ENCODE peak calls at places on chromosomes 3 and 15, in four cellular contexts. H is neuronal stem cell, Y is H1, C is mesendoderm. B is an unnamed sample.

GRCh38 chr3:46854543-46854942 is 8.7 kb downstream of the MYL3 start:
- DNase-seq in H (no peak), C (no peak), Y (no peak), B (no peak)

GRCh38 chr15:72057548-72058091 is 60.3 kb downstream of the MYO9A start:
- DNase-seq in Y (no peak), C (no peak), H (peak), B (no peak)

GRCh38 chr3:72234394-72234793 is 449.4 kb upstream of the PROK2 start:
- DNase-seq in Y (no peak), C (no peak), H (no peak), B (peak)

GRCh38 chr3:158742861-158743260 is 10.6 kb upstream of the RARRES1 start:
- DNase-seq in H (no peak), C (no peak), Y (no peak), B (no peak)

GRCh38 chr3:124832782-124833709 is 54.1 kb downstream of the ITGB5 start:
- DNase-seq in Y (no peak), H (no peak), C (no peak), B (peak)

GRCh38 chr3:69700949-69701348 is 38.3 kb upstream of the MITF start:
- DNase-seq in H (no peak), C (no peak), Y (no peak), B (no peak)

GRCh38 chr3:123686254-123686653 is 101.4 kb upstream of the HACD2 start:
- DNase-seq in C (no peak), Y (no peak), H (peak), B (no peak)

GRCh38 chr3:50010959-50011358 is 71.0 kb downstream of the RBM6 start:
- DNase-seq in H (no peak), C (peak), Y (no peak), B (peak)

GRCh38 chr3:66236281-66236680 is 15.5 kb downstream of the SLC25A26 start:
- DNase-seq in C (peak), H (no peak), Y (no peak), B (no peak)

GRCh38 chr15:74676801-74677200 is 19.0 kb downstream of the EDC3 start:
- DNase-seq in Y (no peak), H (no peak), C (no peak), B (peak)

GRCh38 chr3:50418845-50419244 is 59.5 kb upstream of the TMEM115 start:
- DNase-seq in C (peak), Y (no peak), H (no peak), B (no peak)

GRCh38 chr3:37307321-37307720 is 132.9 kb upstream of the LRRFIP2 start:
- DNase-seq in Y (no peak), C (no peak), H (no peak), B (no peak)

GRCh38 chr15:67300266-67300914 is 45.8 kb downstream of the IQCH start:
- DNase-seq in Y (no peak), H (no peak), C (no peak), B (no peak)

GRCh38 chr3:176430244-176430893 is 766.9 kb downstream of the TBL1XR1 start:
- DNase-seq in H (peak), Y (no peak), C (peak), B (no peak)

GRCh38 chr3:9385209-9385936 is 12.0 kb upstream of the SETD5 start:
- DNase-seq in Y (no peak), H (no peak), C (no peak), B (peak)

GRCh38 chr3:56799251-56799882 is 2.4 kb downstream of the ARHGEF3 start:
- DNase-seq in C (peak), Y (no peak), H (peak), B (peak)

GRCh38 chr3:9715127-9715526 is 11.5 kb downstream of the CPNE9 start:
- DNase-seq in H (no peak), C (peak), Y (no peak), B (no peak)

GRCh38 chr3:105772635-105773034 is 96.2 kb downstream of the CBLB start:
- DNase-seq in H (no peak), Y (no peak), C (no peak), B (no peak)

GRCh38 chr3:133038731-133039398 is 674 bp downstream of the TMEM108 start:
- DNase-seq in H (peak), Y (no peak), C (peak), B (peak)

GRCh38 chr3:12590096-12590495 is 33.2 kb downstream of the MKRN2 start:
- DNase-seq in H (no peak), Y (no peak), C (no peak), B (no peak)

GRCh38 chr3:172869356-172869755 is 118.8 kb downstream of the ECT2 start:
- DNase-seq in C (no peak), Y (no peak), H (no peak), B (no peak)

GRCh38 chr3:132164469-132165092 is 129.8 kb upstream of the CPNE4 start:
- DNase-seq in Y (no peak), H (no peak), C (no peak), B (peak)

GRCh38 chr15:39205506-39206371 is 375.1 kb upstream of the THBS1 start:
- DNase-seq in C (no peak), H (no peak), Y (no peak), B (no peak)

GRCh38 chr15:42140383-42141070 is 15.9 kb downstream of the PLA2G4F start:
- DNase-seq in H (no peak), C (peak), Y (no peak), B (no peak)

GRCh38 chr3:123161167-123161566 is 40.6 kb upstream of the SEC22A start:
- DNase-seq in H (no peak), Y (no peak), C (peak), B (no peak)

GRCh38 chr15:86106306-86106705 is 26.6 kb downstream of the AGBL1 start:
- DNase-seq in C (no peak), Y (no peak), H (no peak), B (peak)

GRCh38 chr3:133882986-133883586 is 12.6 kb downstream of the RAB6B start:
- DNase-seq in H (no peak), Y (no peak), C (no peak), B (no peak)

GRCh38 chr15:96053039-96054021 is 277.2 kb upstream of the NR2F2 start:
- DNase-seq in H (peak), Y (no peak), C (peak), B (peak)

GRCh38 chr3:184003187-184003967 is 14.3 kb downstream of the ABCC5 start:
- DNase-seq in H (no peak), C (peak), Y (no peak), B (peak)

GRCh38 chr3:69353492-69353891 is 32.4 kb downstream of the FRMD4B start:
- DNase-seq in C (no peak), Y (no peak), H (no peak), B (peak)

GRCh38 chr3:40290396-40290795 is 19.1 kb upstream of the EIF1B start:
- DNase-seq in Y (no peak), H (no peak), C (no peak), B (no peak)

GRCh38 chr3:174325834-174326705 is 533.1 kb upstream of the NAALADL2 start:
- DNase-seq in H (no peak), C (no peak), Y (no peak), B (no peak)

GRCh38 chr3:140018556-140018955 is 83.6 kb downstream of the CLSTN2 start:
- DNase-seq in H (no peak), C (peak), Y (no peak), B (no peak)

GRCh38 chr3:39189648-39190269 is 2.6 kb downstream of the XIRP1 start:
- DNase-seq in C (peak), H (peak), Y (no peak), B (peak)

GRCh38 chr3:63295356-63295755 is 17.2 kb downstream of the SYNPR start:
- DNase-seq in C (peak), Y (no peak), H (no peak), B (peak)

GRCh38 chr3:63296249-63296648 is 18.1 kb downstream of the SYNPR start:
- DNase-seq in C (no peak), H (no peak), Y (no peak), B (no peak)

GRCh38 chr3:63295806-63296205 is 17.7 kb downstream of the SYNPR start:
- DNase-seq in Y (no peak), C (peak), H (no peak), B (peak)

GRCh38 chr3:63290686-63291085 is 12.6 kb downstream of the SYNPR start:
- DNase-seq in H (no peak), Y (no peak), C (no peak), B (no peak)

DNA sequence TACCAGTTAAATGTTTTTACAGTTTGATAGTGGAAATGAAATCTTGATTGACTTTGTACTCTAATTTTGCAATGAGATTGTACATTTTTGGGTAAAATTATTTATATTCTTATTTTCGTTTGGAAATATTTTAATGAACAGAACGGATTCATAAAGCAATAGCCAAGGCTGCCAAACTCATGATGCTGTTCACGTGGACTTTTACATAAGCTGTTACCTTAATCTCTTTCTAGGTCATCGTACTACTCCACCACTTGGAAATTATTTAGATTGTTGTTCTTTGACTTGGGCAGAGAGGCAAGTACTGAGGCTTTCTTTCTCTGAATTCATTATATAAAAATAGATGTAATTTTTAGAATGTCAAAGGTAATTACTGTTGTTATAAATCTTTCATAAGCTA is 16.2 kb downstream of the SYNPR start:
- DNase-seq in H (no peak), C (no peak), Y (no peak), B (no peak)
- H3K23ac ChIP-seq in H (no peak), C (no peak), Y (no peak), B (no peak)

GRCh38 chr15:98616397-98616796 is 31.9 kb upstream of the IGF1R start:
- DNase-seq in C (no peak), Y (no peak), H (no peak), B (no peak)

GRCh38 chr15:98620020-98620419 is 28.3 kb upstream of the IGF1R start:
- DNase-seq in Y (no peak), H (no peak), C (no peak), B (no peak)

GRCh38 chr15:98625614-98626013 is 22.7 kb upstream of the IGF1R start:
- DNase-seq in C (no peak), Y (no peak), H (no peak), B (peak)

GRCh38 chr15:98626153-98626552 is 22.2 kb upstream of the IGF1R start:
- DNase-seq in C (peak), Y (no peak), H (no peak), B (no peak)

GRCh38 chr15:98621021-98621420 is 27.3 kb upstream of the IGF1R start:
- DNase-seq in Y (no peak), C (no peak), H (no peak), B (no peak)
- H3K23ac ChIP-seq in Y (no peak), C (no peak), H (no peak), B (no peak)

DNA sequence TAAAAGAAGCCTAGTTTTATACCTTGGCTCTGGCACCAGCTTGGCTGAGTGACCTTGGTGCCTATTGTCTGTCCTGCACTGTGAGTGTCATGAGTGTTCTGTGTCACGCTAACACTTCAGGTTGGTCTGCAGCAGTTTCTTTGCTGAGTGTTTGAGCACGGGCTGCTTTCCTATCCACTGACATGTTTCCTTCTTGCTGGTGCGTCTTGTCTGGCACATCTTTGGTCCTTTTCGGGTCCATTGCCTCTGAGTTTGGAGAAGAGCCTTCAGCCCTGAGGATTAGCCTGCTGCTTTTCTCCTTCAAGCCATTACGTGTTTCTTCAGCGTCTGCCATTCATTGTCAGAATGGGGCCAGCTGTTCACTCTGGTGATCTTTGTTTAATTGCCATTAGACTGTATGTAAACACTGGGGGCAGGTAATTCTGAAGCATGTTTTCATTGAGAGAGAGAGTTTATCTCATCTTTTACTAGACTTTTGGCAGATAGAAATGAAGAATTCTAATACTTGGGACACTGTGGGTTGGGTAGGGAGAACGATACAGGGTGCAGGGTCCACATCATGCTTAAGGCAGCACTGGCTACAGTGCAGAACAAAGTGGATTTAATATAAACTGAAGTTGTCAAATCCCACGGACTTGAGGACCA is 55.5 kb downstream of the LRRC28 start:
- DNase-seq in H (peak), C (no peak), Y (no peak), B (no peak)
- H3K23ac ChIP-seq in H (no peak), C (no peak), Y (no peak), B (no peak)

DNA sequence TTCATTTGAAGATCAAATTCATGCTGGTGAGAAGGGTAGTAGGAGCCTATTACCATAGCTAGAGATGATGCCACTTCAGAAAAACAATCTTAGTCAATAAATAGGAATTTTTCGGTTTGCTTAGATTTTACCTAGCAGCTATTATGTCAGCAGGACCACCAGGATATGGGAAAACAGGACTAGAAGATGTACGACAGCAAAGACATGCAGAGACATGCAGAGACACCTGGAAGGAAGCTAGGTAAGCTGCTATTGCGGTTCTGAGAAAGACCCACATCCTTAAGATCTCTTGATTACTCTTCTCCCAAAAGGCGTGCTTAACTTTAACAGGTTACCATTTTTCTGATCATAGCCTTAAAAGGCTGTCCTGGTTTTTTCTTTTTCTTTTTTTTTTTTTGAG is 64.8 kb upstream of the THSD4 start:
- DNase-seq in H (no peak), C (no peak), Y (no peak), B (no peak)
- H3K23ac ChIP-seq in H (no peak), C (no peak), Y (no peak), B (no peak)

GRCh38 chr3:16476636-16477035 is 36.9 kb downstream of the RFTN1 start:
- DNase-seq in H (no peak), C (no peak), Y (no peak), B (no peak)
- H3K23ac ChIP-seq in H (no peak), C (no peak), Y (no peak), B (no peak)